ENCODE peak calls at places on chromosome 2, in four cellular contexts. D is stimulated activated CD4-positive, alpha-beta T cell treated with anti-CD3 and anti-CD28 coated beads, TNF-alpha, amount 100 ng/mL, for 4 hours; B is H9; K is GM06990. W is an unnamed sample.

GRCh38 chr2:231613054-231613654 is 20.5 kb downstream of the TEX44 start:
- DNase-seq in D (no peak), B (no peak), K (no peak), W (no peak)

GRCh38 chr2:69163109-69163508 is 150.1 kb downstream of the ANTXR1 start:
- DNase-seq in D (no peak), B (no peak), K (peak; percentile 72), W (no peak)

GRCh38 chr2:120720746-120721145 is 14.9 kb upstream of the GLI2 start:
- DNase-seq in D (no peak), B (peak; percentile 20), K (no peak), W (no peak)

GRCh38 chr2:197450485-197450884 is 2.9 kb upstream of the COQ10B start:
- DNase-seq in D (no peak), B (no peak), K (no peak), W (no peak)

GRCh38 chr2:41726364-41726763 is 321.5 kb upstream of the PKDCC start:
- DNase-seq in D (no peak), B (no peak), K (no peak), W (no peak)

GRCh38 chr2:172462393-172463381 is 35.3 kb downstream of the ITGA6 start:
- DNase-seq in D (peak; percentile 10), B (no peak), K (peak; percentile 6), W (peak; percentile 33)

GRCh38 chr2:20242727-20243377 is 17.9 kb upstream of the SDC1 start:
- DNase-seq in D (no peak), B (peak; percentile 72), K (peak; percentile 33), W (no peak)

GRCh38 chr2:74496997-74497776 is 2.2 kb downstream of the LBX2 start:
- DNase-seq in D (no peak), B (no peak), K (no peak), W (no peak)

GRCh38 chr2:41963661-41964525 is 83.9 kb upstream of the PKDCC start:
- DNase-seq in D (no peak), B (peak; percentile 63), K (no peak), W (no peak)

GRCh38 chr2:51237626-51238271 is 205.8 kb upstream of the NRXN1 start:
- DNase-seq in D (no peak), B (no peak), K (no peak), W (no peak)

GRCh38 chr2:46010925-46011490 is 286.2 kb upstream of the EPAS1 start:
- DNase-seq in D (no peak), B (no peak), K (no peak), W (peak; percentile 3)

GRCh38 chr2:165122521-165122920 is 81.3 kb downstream of the SCN3A start:
- DNase-seq in D (no peak), B (no peak), K (no peak), W (no peak)

GRCh38 chr2:193980599-193980998 is 1676.4 kb upstream of the SLC39A10 start:
- DNase-seq in D (no peak), B (no peak), K (no peak), W (no peak)

GRCh38 chr2:227106845-227107759 is 56.9 kb downstream of the COL4A4 start:
- DNase-seq in D (no peak), B (peak; percentile 60), K (no peak), W (peak; percentile 26)

GRCh38 chr2:10226032-10226724 is 76.5 kb upstream of the HPCAL1 start:
- DNase-seq in D (no peak), B (no peak), K (no peak), W (no peak)

GRCh38 chr2:74261204-74261864 is 62.9 kb downstream of the MTHFD2 start:
- DNase-seq in D (no peak), B (peak; percentile 86), K (no peak), W (no peak)

GRCh38 chr2:180823546-180824141 is 156.8 kb upstream of the UBE2E3 start:
- DNase-seq in D (no peak), B (no peak), K (no peak), W (no peak)

GRCh38 chr2:58638256-58638795 is 397.2 kb upstream of the FANCL start:
- DNase-seq in D (no peak), B (no peak), K (no peak), W (no peak)

GRCh38 chr2:159228006-159228655 is 58.4 kb downstream of the WDSUB1 start:
- DNase-seq in D (no peak), B (no peak), K (no peak), W (no peak)

GRCh38 chr2:65546406-65546805 is 114.0 kb upstream of the SPRED2 start:
- DNase-seq in D (no peak), B (no peak), K (no peak), W (no peak)

GRCh38 chr2:26072925-26073768 is 39.3 kb downstream of the RAB10 start:
- DNase-seq in D (no peak), B (no peak), K (no peak), W (no peak)

GRCh38 chr2:144152817-144153271 is 367.1 kb downstream of the ZEB2 start:
- DNase-seq in D (no peak), B (no peak), K (no peak), W (peak; percentile 16)

GRCh38 chr2:1632006-1632348 is 112.3 kb downstream of the PXDN start:
- DNase-seq in D (no peak), B (no peak), K (no peak), W (no peak)

GRCh38 chr2:120344214-120344990 is 1.5 kb upstream of the INHBB start:
- DNase-seq in D (no peak), B (peak; percentile 42), K (no peak), W (no peak)

GRCh38 chr2:84197901-84198300 is 261.2 kb downstream of the SUCLG1 start:
- DNase-seq in D (no peak), B (no peak), K (no peak), W (no peak)

W was measured in naive B cell.